ENCODE peak calls at places on chromosomes 5 and 9, in seven cellular contexts. W, N, L, A, R, H and U are unnamed samples. For H3K4me1 and H3K36me3, the result is how much of the 10 kb centered on the place peaks cover.

GRCh38 chr5:60395712-60396329 is 304.1 kb downstream of the DEPDC1B start:
- DNase-seq in A (no peak), R (no peak), W (no peak), H (no peak), L (peak), N (no peak), U (no peak)

GRCh38 chr5:39665328-39665727 is 240.5 kb upstream of the DAB2 start:
- DNase-seq in A (no peak), H (no peak), N (no peak), L (no peak), W (no peak), R (no peak), U (no peak)

GRCh38 chr9:13524245-13524644 is 244.8 kb upstream of the MPDZ start:
- DNase-seq in A (peak), L (no peak), H (no peak), N (no peak), R (no peak), W (no peak), U (no peak)

GRCh38 chr5:1184481-1184880 is 16.9 kb upstream of the SLC6A19 start:
- DNase-seq in N (no peak), R (no peak), W (no peak), A (no peak), L (no peak), H (no peak), U (no peak)

GRCh38 chr5:166758151-166758550 is 1533.3 kb upstream of the WWC1 start:
- DNase-seq in H (no peak), L (no peak), R (no peak), N (no peak), A (no peak), W (no peak), U (no peak)

GRCh38 chr5:140182803-140183367 is 7.9 kb downstream of the CYSTM1 start:
- DNase-seq in W (no peak), L (peak), A (peak), R (no peak), N (peak), H (peak), U (no peak)

GRCh38 chr9:3887121-3887797 is 361.5 kb upstream of the RFX3 start:
- DNase-seq in L (no peak), W (no peak), H (no peak), R (no peak), N (no peak), A (no peak), U (no peak)

GRCh38 chr9:113376634-113377531 is at the start of gene HDHD3:
- DNase-seq in L (peak), W (peak), H (peak), N (peak), A (peak), R (peak), U (peak)

GRCh38 chr9:114386886-114387677 is 700 bp downstream of the AKNA start:
- DNase-seq in A (no peak), H (peak), W (peak), R (no peak), L (no peak), N (peak), U (no peak)

GRCh38 chr9:89477811-89478583 is 19.9 kb downstream of the SEMA4D start:
- DNase-seq in N (peak), H (no peak), R (no peak), W (peak), L (no peak), A (peak), U (no peak)

GRCh38 chr5:33588654-33589372 is 148.0 kb downstream of the TARS1 start:
- DNase-seq in N (no peak), W (no peak), H (no peak), L (peak), R (no peak), A (no peak), U (peak)

GRCh38 chr9:4167040-4167671 is 132.7 kb downstream of the GLIS3 start:
- DNase-seq in R (no peak), L (no peak), W (no peak), A (peak), H (peak), N (no peak), U (no peak)

GRCh38 chr5:14208071-14209021 is 65.2 kb downstream of the TRIO start:
- DNase-seq in R (no peak), L (no peak), N (no peak), W (no peak), H (peak), A (peak), U (peak)

GRCh38 chr5:167050568-167051214 is 1240.8 kb upstream of the WWC1 start:
- DNase-seq in N (no peak), L (no peak), R (no peak), W (no peak), H (no peak), A (no peak), U (no peak)

GRCh38 chr5:78245126-78245525 is 49.4 kb downstream of the AP3B1 start:
- DNase-seq in H (no peak), N (no peak), W (no peak), L (peak), A (no peak), R (no peak), U (no peak)

GRCh38 chr9:131721096-131721495 is 18.8 kb downstream of the RAPGEF1 start:
- DNase-seq in R (no peak), W (no peak), A (no peak), L (no peak), N (no peak), H (no peak), U (no peak)

GRCh38 chr5:15009420-15009819 is 137.8 kb upstream of the ANKH start:
- DNase-seq in N (peak), R (no peak), W (no peak), A (peak), L (no peak), H (peak), U (peak)

GRCh38 chr9:134778841-134779411 is 101.7 kb upstream of the FCN2 start:
- DNase-seq in A (peak), H (peak), N (peak), L (peak), R (no peak), W (peak), U (peak)

GRCh38 chr9:128193469-128194096 is 2.2 kb upstream of the CIZ1 start:
- DNase-seq in A (no peak), N (no peak), R (no peak), L (no peak), W (no peak), H (no peak), U (no peak)

GRCh38 chr5:10685103-10685502 is 75.9 kb downstream of the DAP start:
- DNase-seq in H (no peak), W (no peak), L (no peak), R (no peak), N (no peak), A (no peak), U (no peak)

GRCh38 chr9:134174073-134174449 is 9.7 kb upstream of the RNU6ATAC start:
- DNase-seq in R (no peak), H (no peak), L (no peak), W (no peak), A (no peak), N (no peak), U (no peak)

GRCh38 chr9:74132986-74133385 is 364.1 kb upstream of the RORB start:
- DNase-seq in A (no peak), H (no peak), N (no peak), R (no peak), L (peak), W (no peak), U (no peak)

GRCh38 chr5:134541736-134542376 is 16.4 kb downstream of the JADE2 start:
- DNase-seq in N (peak), A (no peak), H (peak), R (no peak), W (peak), L (peak), U (peak)

GRCh38 chr5:168867271-168867670 is 288.1 kb upstream of the PANK3 start:
- DNase-seq in N (no peak), A (no peak), W (no peak), L (no peak), R (no peak), H (no peak), U (no peak)

GRCh38 chr9:2234371-2234893 is 219.3 kb downstream of the SMARCA2 start:
- DNase-seq in H (peak), L (no peak), A (no peak), R (no peak), N (peak), W (peak), U (peak)

GRCh38 chr9:27528886-27529315 is 713 bp downstream of the MOB3B start:
- DNase-seq in L (peak), N (peak), A (peak), W (peak), R (no peak), H (peak), U (no peak)

GRCh38 chr9:92299116-92299515 is 5.6 kb upstream of the IARS1 start:
- DNase-seq in N (no peak), A (no peak), R (no peak), W (no peak), L (no peak), H (no peak), U (no peak)

GRCh38 chr5:150101019-150101418 is 14.7 kb upstream of the CSF1R start:
- DNase-seq in N (no peak), R (no peak), L (no peak), W (peak), A (no peak), H (no peak), U (no peak)

GRCh38 chr5:173909205-173909604 is 21.1 kb downstream of the CPEB4 start:
- DNase-seq in A (no peak), W (no peak), R (no peak), N (peak), H (no peak), L (no peak), U (no peak)

GRCh38 chr5:171272996-171273970 is 35.8 kb upstream of the TLX3 start:
- DNase-seq in L (peak), W (no peak), N (no peak), A (no peak), R (no peak), H (peak), U (peak)

GRCh38 chr9:119556129-119556875 is 187.1 kb upstream of the BRINP1 start:
- DNase-seq in H (peak), L (peak), A (peak), W (peak), N (peak), R (peak), U (peak)

GRCh38 chr5:34771076-34771475 is 67.9 kb upstream of the TTC23L start:
- DNase-seq in W (no peak), R (no peak), L (no peak), H (no peak), N (no peak), A (no peak), U (no peak)

GRCh38 chr9:92610470-92611420 is 59.2 kb downstream of the IPPK start:
- DNase-seq in W (no peak), L (no peak), N (peak), A (no peak), H (no peak), R (no peak), U (no peak)

DNA sequence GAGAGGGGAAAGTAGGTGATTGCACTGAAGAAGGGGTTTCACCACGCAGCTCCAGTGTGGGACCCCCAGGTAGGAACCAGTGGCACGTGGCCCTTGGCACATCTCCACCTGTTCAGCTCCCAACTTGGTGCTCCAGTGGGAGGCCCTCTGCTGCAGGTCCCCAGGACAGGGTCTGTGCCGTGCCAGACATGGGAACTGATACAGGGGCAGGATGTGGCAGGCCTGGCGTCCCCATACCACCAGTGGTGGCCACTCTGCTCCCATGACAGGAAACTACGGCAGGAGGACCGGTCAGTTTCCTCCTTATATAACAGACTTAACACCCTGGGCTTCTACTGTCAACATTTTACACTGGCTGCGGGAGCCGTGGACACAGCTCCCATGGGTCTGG is 67.3 kb downstream of the PSMB7 start:
- DNase-seq in N (no peak), W (no peak), A (no peak), H (no peak), R (no peak), L (no peak), U (no peak)
- H3K27ac ChIP-seq in N (no peak), W (no peak), A (no peak), H (no peak), R (no peak), L (no peak), U (no peak)

GRCh38 chr9:699396-699795 is 142.1 kb upstream of the DMRT1 start:
- DNase-seq in N (no peak), H (no peak), L (no peak), W (no peak), R (no peak), A (no peak), U (no peak)
- H3K4me1 ChIP-seq in N (half or more), H (half or more), L (under half), W (under half), R (half or more), A (under half), U (under half)

GRCh38 chr5:151118898-151119600 is 38.2 kb upstream of the TNIP1 start:
- DNase-seq in N (no peak), A (no peak), R (no peak), W (no peak), H (no peak), L (no peak), U (no peak)
- H3K36me3 ChIP-seq in N (half or more), A (half or more), R (half or more), W (half or more), H (under half), L (under half), U (half or more)

GRCh38 chr9:137308102-137308619 is 6.1 kb upstream of the NRARP start:
- DNase-seq in L (peak), R (no peak), N (no peak), H (no peak), A (no peak), W (no peak), U (no peak)

GRCh38 chr9:137305788-137306545 is 3.9 kb upstream of the NRARP start:
- DNase-seq in A (no peak), R (no peak), H (no peak), L (peak), N (peak), W (no peak), U (peak)

GRCh38 chr9:137307255-137308101 is 5.4 kb upstream of the NRARP start:
- DNase-seq in N (no peak), R (no peak), W (no peak), H (no peak), A (no peak), L (peak), U (no peak)

GRCh38 chr9:137305060-137305787 is 3.2 kb upstream of the NRARP start:
- DNase-seq in W (no peak), R (no peak), A (peak), N (peak), H (peak), L (peak), U (peak)

GRCh38 chr9:137306546-137307254 is 4.6 kb upstream of the NRARP start:
- DNase-seq in L (no peak), N (no peak), W (no peak), R (no peak), H (no peak), A (no peak), U (no peak)
- H3K27ac ChIP-seq in L (no peak), N (peak), W (no peak), R (no peak), H (no peak), A (no peak), U (no peak)